ENCODE peak calls at places on chromosomes 16 and 17, in nine cellular contexts. X is left ventricle myocardium inferior; A is CD8-positive, alpha-beta T cell; H is neural progenitor cell; N is heart right ventricle; K is Panc1; C is DND-41; O is naive thymus-derived CD4-positive, alpha-beta T cell; W is prostate gland. R is an unnamed sample.

GRCh38 chr17:37017355-37017754 is 68.6 kb downstream of the AATF start:
- DNase-seq in X (no peak), A (no peak), H (no peak), N (no peak), K (no peak), C (no peak), O (no peak), W (no peak), R (no peak)

GRCh38 chr17:32552280-32552679 is 65.5 kb downstream of the CDK5R1 start:
- DNase-seq in X (no peak), A (no peak), H (no peak), N (no peak), K (no peak), C (no peak), O (no peak), W (no peak), R (no peak)

GRCh38 chr17:44926841-44927525 is 11.7 kb upstream of the GFAP start:
- DNase-seq in X (peak; percentile 15), A (no peak), H (no peak), N (no peak), K (no peak), C (no peak), O (no peak), W (no peak), R (no peak)

GRCh38 chr17:62179525-62180161 is 114.6 kb upstream of the MED13 start:
- DNase-seq in X (no peak), A (no peak), H (no peak), N (no peak), K (peak; percentile 27), C (no peak), O (no peak), W (no peak), R (no peak)

GRCh38 chr17:33046361-33047255 is 55.0 kb downstream of the SPACA3 start:
- DNase-seq in X (no peak), A (no peak), H (peak; percentile 33), N (no peak), K (no peak), C (no peak), O (no peak), W (no peak), R (no peak)

GRCh38 chr16:25006504-25007055 is 8.6 kb downstream of the ARHGAP17 start:
- DNase-seq in X (no peak), A (no peak), H (no peak), N (no peak), K (no peak), C (no peak), O (no peak), W (no peak), R (no peak)

GRCh38 chr16:80274576-80275191 is 266.1 kb upstream of the DYNLRB2 start:
- DNase-seq in X (no peak), A (no peak), H (peak; percentile 40), N (no peak), K (no peak), C (no peak), O (no peak), W (no peak), R (no peak)

GRCh38 chr17:29341726-29342125 is 47.8 kb upstream of the NUFIP2 start:
- DNase-seq in X (no peak), A (no peak), H (no peak), N (no peak), K (no peak), C (no peak), O (no peak), W (no peak), R (no peak)

GRCh38 chr17:561118-561517 is 153.5 kb downstream of the VPS53 start:
- DNase-seq in X (no peak), A (no peak), H (no peak), N (no peak), K (no peak), C (no peak), O (no peak), W (no peak), R (no peak)

GRCh38 chr16:47644166-47644565 is 183.0 kb downstream of the PHKB start:
- DNase-seq in X (no peak), A (no peak), H (no peak), N (peak; percentile 36), K (no peak), C (no peak), O (no peak), W (no peak), R (no peak)

GRCh38 chr17:2049333-2050245 is 5.3 kb upstream of the HIC1 start:
- DNase-seq in X (peak; percentile 90), A (peak; percentile 93), H (peak; percentile 95), N (peak; percentile 89), K (no peak), C (peak; percentile 90), O (peak; percentile 84), W (peak; percentile 75), R (peak; percentile 79)

GRCh38 chr16:81394966-81395655 is 49.5 kb upstream of the CMIP start:
- DNase-seq in X (peak; percentile 29), A (no peak), H (no peak), N (peak; percentile 67), K (no peak), C (no peak), O (no peak), W (no peak), R (no peak)

GRCh38 chr17:28404812-28405570 is 1.0 kb downstream of the SLC46A1 start:
- DNase-seq in X (no peak), A (no peak), H (no peak), N (no peak), K (no peak), C (no peak), O (no peak), W (no peak), R (no peak)

GRCh38 chr17:57545836-57546305 is 199.2 kb downstream of the CCDC182 start:
- DNase-seq in X (no peak), A (no peak), H (no peak), N (no peak), K (no peak), C (no peak), O (no peak), W (no peak), R (no peak)

GRCh38 chr17:52159159-52159809 is 770 bp upstream of the CA10 start:
- DNase-seq in X (no peak), A (no peak), H (no peak), N (no peak), K (no peak), C (no peak), O (no peak), W (no peak), R (no peak)

GRCh38 chr16:57484515-57485005 is 1.7 kb downstream of the DOK4 start:
- DNase-seq in X (no peak), A (no peak), H (no peak), N (no peak), K (no peak), C (no peak), O (no peak), W (no peak), R (no peak)
- H3K4me1 ChIP-seq in X (peaks cover 42% of the 10 kb centered on the region), A (peaks cover 18% of the 10 kb centered on the region), H (peaks cover 9% of the 10 kb centered on the region), N (peaks cover 32% of the 10 kb centered on the region), K (no peaks in the 10 kb centered on the region), C (peaks cover 17% of the 10 kb centered on the region), O (peaks cover 9% of the 10 kb centered on the region), W (peaks cover 5% of the 10 kb centered on the region), R (peaks cover 4% of the 10 kb centered on the region)

DNA sequence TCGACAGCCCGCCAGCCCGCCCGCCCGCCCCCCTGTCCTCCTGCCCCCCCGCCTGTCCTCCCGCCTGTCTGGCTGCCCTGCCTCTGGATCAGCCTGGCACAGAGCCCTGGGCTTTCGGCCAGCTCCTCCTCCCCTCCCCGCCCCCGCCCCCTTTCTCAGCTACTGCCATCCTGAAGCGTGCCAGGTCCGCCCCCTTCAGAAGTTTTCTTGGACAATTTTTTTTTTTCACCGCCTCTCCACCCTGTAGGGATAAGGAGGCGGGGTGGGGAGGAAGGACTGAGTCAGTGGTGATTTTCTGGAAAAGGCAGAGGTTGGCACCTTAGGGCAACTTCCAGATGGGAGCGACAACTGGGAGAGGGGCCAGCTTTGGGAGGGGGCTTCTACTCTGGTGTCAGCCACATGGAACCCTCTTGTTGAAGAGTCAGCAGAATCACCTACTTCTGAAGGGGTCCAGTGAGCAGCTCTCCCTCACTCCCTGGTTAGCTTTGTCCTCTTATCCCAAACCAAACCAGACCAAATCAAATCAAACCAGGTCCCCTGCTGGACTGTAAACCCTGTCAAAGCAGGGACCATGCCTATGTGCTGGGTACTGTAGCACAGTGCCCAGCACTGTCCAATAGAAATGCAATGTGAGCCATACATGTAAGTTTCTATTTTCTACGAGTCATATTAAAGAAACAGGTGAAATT is 19.7 kb downstream of the IGF2BP1 start:
- DNase-seq in X (no peak), A (no peak), H (no peak), N (no peak), K (no peak), C (no peak), O (no peak), W (peak; percentile 21), R (no peak)
- H3K4me1 ChIP-seq in X (peaks cover 5% of the 10 kb centered on the region), A (no peaks in the 10 kb centered on the region), H (peaks cover 82% of the 10 kb centered on the region), N (peaks cover 3% of the 10 kb centered on the region), K (peaks cover 34% of the 10 kb centered on the region), C (no peaks in the 10 kb centered on the region), O (no peaks in the 10 kb centered on the region), W (no peaks in the 10 kb centered on the region), R (no peaks in the 10 kb centered on the region)

GRCh38 chr16:87466975-87467501 is 25.8 kb downstream of the ZCCHC14 start:
- DNase-seq in X (no peak), A (no peak), H (no peak), N (no peak), K (no peak), C (no peak), O (no peak), W (no peak), R (no peak)
- H3K4me1 ChIP-seq in X (peaks cover 99% of the 10 kb centered on the region), A (peaks cover 34% of the 10 kb centered on the region), H (peaks cover 40% of the 10 kb centered on the region), N (peaks cover 83% of the 10 kb centered on the region), K (peaks cover 47% of the 10 kb centered on the region), C (peaks cover 17% of the 10 kb centered on the region), O (peaks cover 17% of the 10 kb centered on the region), W (no peaks in the 10 kb centered on the region), R (no peaks in the 10 kb centered on the region)

GRCh38 chr17:68456529-68457167 is 648 bp downstream of the WIPI1 start:
- DNase-seq in X (peak; percentile 82), A (no peak), H (peak; percentile 88), N (peak; percentile 78), K (no peak), C (no peak), O (no peak), W (peak; percentile 78), R (peak; percentile 36)
- H3K4me1 ChIP-seq in X (peaks cover 89% of the 10 kb centered on the region), A (peaks cover 35% of the 10 kb centered on the region), H (peaks cover 3% of the 10 kb centered on the region), N (peaks cover 77% of the 10 kb centered on the region), K (peaks cover 6% of the 10 kb centered on the region), C (peaks cover 47% of the 10 kb centered on the region), O (peaks cover 42% of the 10 kb centered on the region), W (no peaks in the 10 kb centered on the region), R (peaks cover 38% of the 10 kb centered on the region)

R was measured in MM.1S.